ENCODE peak calls at places on chromosomes 13 and 19, in seven cellular contexts. One of them, this sample, is unnamed.

GRCh38 chr13:50387124-50387581 is 371.9 kb downstream of the KCNRG start:
- DNase-seq in progenitor cell of endocrine pancreas: no peak
- DNase-seq in foreskin fibroblast: no peak
- DNase-seq in neural progenitor cell: peak; percentile 75
- DNase-seq in upper lobe of left lung: peak; percentile 21
- DNase-seq in sigmoid colon: no peak
- DNase-seq in body of pancreas: peak; percentile 57
- DNase-seq in this sample: no peak

GRCh38 chr19:2982983-2983350 is 5.6 kb downstream of the TLE6 start:
- DNase-seq in progenitor cell of endocrine pancreas: no peak
- DNase-seq in foreskin fibroblast: peak; percentile 77
- DNase-seq in neural progenitor cell: peak; percentile 42
- DNase-seq in upper lobe of left lung: peak; percentile 79
- DNase-seq in sigmoid colon: peak; percentile 98
- DNase-seq in body of pancreas: peak; percentile 97
- DNase-seq in this sample: no peak

GRCh38 chr19:4911786-4912672 is 2.7 kb downstream of the UHRF1 start:
- DNase-seq in progenitor cell of endocrine pancreas: peak; percentile 36
- DNase-seq in foreskin fibroblast: peak; percentile 100
- DNase-seq in neural progenitor cell: peak; percentile 73
- DNase-seq in upper lobe of left lung: no peak
- DNase-seq in sigmoid colon: peak; percentile 75
- DNase-seq in body of pancreas: peak; percentile 56
- DNase-seq in this sample: peak; percentile 40

GRCh38 chr19:17681505-17682125 is 6.5 kb downstream of the UNC13A start:
- DNase-seq in progenitor cell of endocrine pancreas: peak; percentile 54
- DNase-seq in foreskin fibroblast: peak; percentile 21
- DNase-seq in neural progenitor cell: peak; percentile 86
- DNase-seq in upper lobe of left lung: peak; percentile 87
- DNase-seq in sigmoid colon: no peak
- DNase-seq in body of pancreas: no peak
- DNase-seq in this sample: peak; percentile 53

GRCh38 chr19:3699071-3699740 is 1.1 kb downstream of the PIP5K1C start:
- DNase-seq in progenitor cell of endocrine pancreas: no peak
- DNase-seq in foreskin fibroblast: peak; percentile 64
- DNase-seq in neural progenitor cell: peak; percentile 39
- DNase-seq in upper lobe of left lung: peak; percentile 87
- DNase-seq in sigmoid colon: peak; percentile 89
- DNase-seq in body of pancreas: peak; percentile 53
- DNase-seq in this sample: peak; percentile 26

GRCh38 chr13:110281736-110282135 is 25.2 kb downstream of the COL4A1 start:
- DNase-seq in progenitor cell of endocrine pancreas: no peak
- DNase-seq in foreskin fibroblast: no peak
- DNase-seq in neural progenitor cell: no peak
- DNase-seq in upper lobe of left lung: no peak
- DNase-seq in sigmoid colon: peak; percentile 69
- DNase-seq in body of pancreas: no peak
- DNase-seq in this sample: no peak

GRCh38 chr19:8455018-8455417 is 10.2 kb downstream of the HNRNPM start:
- DNase-seq in progenitor cell of endocrine pancreas: no peak
- DNase-seq in foreskin fibroblast: no peak
- DNase-seq in neural progenitor cell: no peak
- DNase-seq in upper lobe of left lung: no peak
- DNase-seq in sigmoid colon: peak; percentile 0
- DNase-seq in body of pancreas: no peak
- DNase-seq in this sample: no peak

GRCh38 chr19:37304190-37304883 is 66.6 kb upstream of the ZNF527 start:
- DNase-seq in progenitor cell of endocrine pancreas: peak; percentile 47
- DNase-seq in foreskin fibroblast: no peak
- DNase-seq in neural progenitor cell: peak; percentile 64
- DNase-seq in upper lobe of left lung: peak; percentile 91
- DNase-seq in sigmoid colon: peak; percentile 82
- DNase-seq in body of pancreas: peak; percentile 20
- DNase-seq in this sample: no peak

GRCh38 chr19:3670258-3670795 is 29.9 kb downstream of the PIP5K1C start:
- DNase-seq in progenitor cell of endocrine pancreas: no peak
- DNase-seq in foreskin fibroblast: peak; percentile 87
- DNase-seq in neural progenitor cell: peak; percentile 45
- DNase-seq in upper lobe of left lung: peak; percentile 63
- DNase-seq in sigmoid colon: peak; percentile 98
- DNase-seq in body of pancreas: peak; percentile 46
- DNase-seq in this sample: no peak

GRCh38 chr19:29672319-29672932 is 7.2 kb downstream of the PLEKHF1 start:
- DNase-seq in progenitor cell of endocrine pancreas: no peak
- DNase-seq in foreskin fibroblast: no peak
- DNase-seq in neural progenitor cell: no peak
- DNase-seq in upper lobe of left lung: no peak
- DNase-seq in sigmoid colon: peak; percentile 52
- DNase-seq in body of pancreas: no peak
- DNase-seq in this sample: no peak

GRCh38 chr13:111046590-111047141 is 68.4 kb upstream of the ARHGEF7 start:
- DNase-seq in progenitor cell of endocrine pancreas: no peak
- DNase-seq in foreskin fibroblast: peak; percentile 66
- DNase-seq in neural progenitor cell: no peak
- DNase-seq in upper lobe of left lung: no peak
- DNase-seq in sigmoid colon: no peak
- DNase-seq in body of pancreas: no peak
- DNase-seq in this sample: no peak

GRCh38 chr13:75934889-75935288 is 298.8 kb downstream of the LMO7 start:
- DNase-seq in progenitor cell of endocrine pancreas: no peak
- DNase-seq in foreskin fibroblast: peak; percentile 48
- DNase-seq in neural progenitor cell: no peak
- DNase-seq in upper lobe of left lung: no peak
- DNase-seq in sigmoid colon: no peak
- DNase-seq in body of pancreas: no peak
- DNase-seq in this sample: no peak

GRCh38 chr13:99316657-99317244 is 9.6 kb upstream of the GPR183 start:
- DNase-seq in progenitor cell of endocrine pancreas: no peak
- DNase-seq in foreskin fibroblast: no peak
- DNase-seq in neural progenitor cell: no peak
- DNase-seq in upper lobe of left lung: no peak
- DNase-seq in sigmoid colon: no peak
- DNase-seq in body of pancreas: peak; percentile 75
- DNase-seq in this sample: no peak

GRCh38 chr13:89375839-89376238 is 1704.7 kb downstream of the SLITRK5 start:
- DNase-seq in progenitor cell of endocrine pancreas: no peak
- DNase-seq in foreskin fibroblast: no peak
- DNase-seq in neural progenitor cell: no peak
- DNase-seq in upper lobe of left lung: no peak
- DNase-seq in sigmoid colon: no peak
- DNase-seq in body of pancreas: peak; percentile 5
- DNase-seq in this sample: no peak

GRCh38 chr13:80235131-80235530 is 105.8 kb downstream of the SPRY2 start:
- DNase-seq in progenitor cell of endocrine pancreas: no peak
- DNase-seq in foreskin fibroblast: no peak
- DNase-seq in neural progenitor cell: no peak
- DNase-seq in upper lobe of left lung: no peak
- DNase-seq in sigmoid colon: no peak
- DNase-seq in body of pancreas: peak; percentile 3
- DNase-seq in this sample: no peak

GRCh38 chr13:87129602-87130300 is 541.4 kb upstream of the SLITRK5 start:
- DNase-seq in progenitor cell of endocrine pancreas: no peak
- DNase-seq in foreskin fibroblast: no peak
- DNase-seq in neural progenitor cell: no peak
- DNase-seq in upper lobe of left lung: no peak
- DNase-seq in sigmoid colon: no peak
- DNase-seq in body of pancreas: no peak
- DNase-seq in this sample: no peak

GRCh38 chr19:2179095-2179494 is 15.4 kb downstream of the DOT1L start:
- DNase-seq in progenitor cell of endocrine pancreas: no peak
- DNase-seq in foreskin fibroblast: no peak
- DNase-seq in neural progenitor cell: no peak
- DNase-seq in upper lobe of left lung: peak; percentile 66
- DNase-seq in sigmoid colon: no peak
- DNase-seq in body of pancreas: no peak
- DNase-seq in this sample: no peak

GRCh38 chr13:101942535-101943157 is 459.2 kb downstream of the FGF14 start:
- DNase-seq in progenitor cell of endocrine pancreas: no peak
- DNase-seq in foreskin fibroblast: no peak
- DNase-seq in neural progenitor cell: peak; percentile 49
- DNase-seq in upper lobe of left lung: no peak
- DNase-seq in sigmoid colon: no peak
- DNase-seq in body of pancreas: no peak
- DNase-seq in this sample: no peak
- TF ChIP-seq CTCF in progenitor cell of endocrine pancreas: no peak
- TF ChIP-seq CTCF in foreskin fibroblast: no peak
- TF ChIP-seq CTCF in neural progenitor cell: no peak
- TF ChIP-seq CTCF in upper lobe of left lung: no peak
- TF ChIP-seq CTCF in sigmoid colon: no peak
- TF ChIP-seq CTCF in body of pancreas: no peak
- TF ChIP-seq CTCF in this sample: no peak

DNA sequence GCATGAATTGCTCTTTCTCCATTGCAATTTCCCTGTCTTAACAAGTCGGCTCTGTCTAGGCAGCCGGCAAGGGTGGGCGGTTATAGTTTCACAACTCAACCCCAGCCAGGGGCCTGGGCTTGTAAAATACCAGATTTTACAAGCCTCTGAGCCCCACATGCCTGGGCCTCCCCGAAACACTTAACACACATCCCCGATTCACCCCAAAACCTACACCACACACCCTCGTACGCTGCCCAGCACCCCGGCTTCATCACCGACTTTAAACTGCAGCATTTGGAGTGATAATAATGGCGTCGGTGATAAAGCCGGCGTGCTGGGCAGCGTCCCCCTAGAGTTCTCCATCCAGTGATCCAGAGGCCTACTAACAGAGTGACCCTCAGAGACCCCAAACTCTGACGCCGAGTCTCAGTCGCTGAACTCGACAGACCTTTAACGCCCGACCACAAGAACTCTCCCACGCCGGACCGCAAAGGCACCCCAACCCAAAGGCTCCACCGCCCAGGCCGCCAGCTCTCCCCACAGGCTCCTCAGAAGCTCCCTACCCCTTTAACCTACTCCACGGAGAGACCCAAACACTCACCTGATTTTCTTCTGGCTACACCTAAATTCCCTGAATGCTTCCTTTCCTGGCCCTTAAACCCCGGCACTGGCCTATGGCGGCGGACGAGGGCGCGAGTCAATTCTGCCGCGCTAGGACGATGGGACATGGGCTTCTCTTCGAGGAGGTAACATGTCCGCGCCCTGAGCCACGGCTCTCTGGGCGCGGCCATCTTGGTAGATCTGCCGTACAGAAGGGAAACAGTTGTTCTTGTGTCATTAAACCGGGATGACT is at the start of gene ZNF649:
- DNase-seq in progenitor cell of endocrine pancreas: peak; percentile 74
- DNase-seq in foreskin fibroblast: peak; percentile 88
- DNase-seq in neural progenitor cell: peak; percentile 95
- DNase-seq in upper lobe of left lung: peak; percentile 93
- DNase-seq in sigmoid colon: peak; percentile 84
- DNase-seq in body of pancreas: peak; percentile 87
- DNase-seq in this sample: peak; percentile 76
- TF ChIP-seq CTCF in progenitor cell of endocrine pancreas: no peak
- TF ChIP-seq CTCF in foreskin fibroblast: peak; percentile 4
- TF ChIP-seq CTCF in neural progenitor cell: no peak
- TF ChIP-seq CTCF in upper lobe of left lung: no peak
- TF ChIP-seq CTCF in sigmoid colon: no peak
- TF ChIP-seq CTCF in body of pancreas: no peak
- TF ChIP-seq CTCF in this sample: no peak

DNA sequence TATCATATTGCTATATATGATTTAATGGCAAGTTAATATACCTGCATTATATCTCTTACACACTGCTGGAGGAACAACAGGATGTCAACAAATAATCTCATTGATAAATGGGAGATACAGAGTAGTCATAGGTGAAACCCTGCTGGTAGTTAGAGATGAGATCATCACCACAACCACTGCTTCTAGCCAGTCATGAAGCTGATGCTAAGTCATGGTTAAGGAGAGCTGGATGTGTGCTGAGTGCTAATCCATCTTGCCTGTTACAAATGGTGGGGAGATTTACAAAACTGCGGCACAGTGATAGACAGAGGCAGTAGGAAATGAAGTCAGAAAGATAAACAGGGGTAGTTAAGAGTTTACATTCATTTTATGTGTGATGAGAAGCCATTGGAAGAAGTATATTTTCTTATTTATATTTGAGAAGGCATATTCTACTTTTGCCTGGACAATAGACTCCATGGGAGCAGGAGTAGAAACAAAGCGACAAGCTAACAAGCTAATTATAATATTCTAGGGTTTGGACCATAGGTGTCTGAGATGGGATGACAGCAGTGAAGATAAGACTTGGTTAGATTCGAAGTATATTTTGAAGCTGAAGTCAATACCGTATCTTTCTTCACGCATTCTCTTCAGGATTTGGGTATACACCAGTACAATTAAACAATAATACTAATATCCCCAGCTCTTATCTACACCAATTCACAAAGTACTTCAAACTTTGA is 78.0 kb upstream of the TRPC4 start:
- DNase-seq in progenitor cell of endocrine pancreas: no peak
- DNase-seq in foreskin fibroblast: no peak
- DNase-seq in neural progenitor cell: no peak
- DNase-seq in upper lobe of left lung: no peak
- DNase-seq in sigmoid colon: no peak
- DNase-seq in body of pancreas: no peak
- DNase-seq in this sample: no peak
- TF ChIP-seq CTCF in progenitor cell of endocrine pancreas: no peak
- TF ChIP-seq CTCF in foreskin fibroblast: no peak
- TF ChIP-seq CTCF in neural progenitor cell: no peak
- TF ChIP-seq CTCF in upper lobe of left lung: no peak
- TF ChIP-seq CTCF in sigmoid colon: no peak
- TF ChIP-seq CTCF in body of pancreas: no peak
- TF ChIP-seq CTCF in this sample: no peak

DNA sequence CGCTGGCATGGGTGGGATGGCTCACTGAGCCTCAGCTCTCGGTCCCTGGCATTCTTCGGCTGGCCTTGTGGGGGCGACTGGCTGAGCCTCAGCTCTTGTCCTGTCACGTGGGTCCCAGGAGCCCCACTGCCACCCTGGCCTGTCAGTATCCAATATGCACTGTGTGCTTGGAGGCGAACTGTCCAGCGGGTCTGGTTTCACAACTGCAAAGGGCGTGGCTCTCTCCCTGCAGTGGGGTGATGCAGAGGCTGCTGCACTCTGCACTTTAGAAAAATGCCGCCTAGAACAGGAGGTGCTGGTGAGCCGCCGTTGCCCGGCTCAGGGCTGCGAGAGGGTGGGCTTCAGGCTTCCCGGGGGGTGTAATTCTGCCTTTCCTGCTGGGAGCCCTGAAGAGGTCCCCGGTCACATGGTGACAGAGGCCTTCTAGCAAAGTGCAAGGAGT is 17.0 kb upstream of the TMEM255B start:
- DNase-seq in progenitor cell of endocrine pancreas: no peak
- DNase-seq in foreskin fibroblast: peak; percentile 68
- DNase-seq in neural progenitor cell: peak; percentile 53
- DNase-seq in upper lobe of left lung: no peak
- DNase-seq in sigmoid colon: no peak
- DNase-seq in body of pancreas: peak; percentile 60
- DNase-seq in this sample: no peak
- TF ChIP-seq CTCF in progenitor cell of endocrine pancreas: peak; percentile 34
- TF ChIP-seq CTCF in foreskin fibroblast: no peak
- TF ChIP-seq CTCF in neural progenitor cell: peak; percentile 49
- TF ChIP-seq CTCF in upper lobe of left lung: no peak
- TF ChIP-seq CTCF in sigmoid colon: no peak
- TF ChIP-seq CTCF in body of pancreas: no peak
- TF ChIP-seq CTCF in this sample: no peak